ENCODE peak calls at places on chromosomes 12 and 14, in eight cellular contexts. W is fibroblast of lung, C is A549, B is OCI-LY7, O is right lobe of liver, U is tibial artery, I is breast epithelium, N is WERI-Rb-1. A is an unnamed sample.
A peak's percentile ranks its signal among the peaks of the same experiment; 100 is the strongest.

GRCh38 chr12:63968685-63969084 is 124.2 kb downstream of the SRGAP1 start:
- DNase-seq in B (no peak), C (no peak), N (no peak), W (no peak), O (no peak), I (no peak), U (no peak), A (no peak)

GRCh38 chr14:34064349-34064748 is 113.5 kb upstream of the EGLN3 start:
- DNase-seq in N (no peak), C (no peak), O (no peak), B (no peak), I (no peak), W (peak; percentile 83), U (peak; percentile 81), A (no peak)

GRCh38 chr12:42356344-42356743 is 30.4 kb downstream of the PPHLN1 start:
- DNase-seq in U (no peak), N (no peak), I (no peak), O (no peak), B (no peak), W (no peak), C (no peak), A (no peak)

GRCh38 chr14:96455588-96455987 is 46.6 kb upstream of the PAPOLA start:
- DNase-seq in B (no peak), N (no peak), W (no peak), I (no peak), C (no peak), U (no peak), O (no peak), A (no peak)

GRCh38 chr12:55972906-55973597 is 826 bp upstream of the RAB5B start:
- DNase-seq in N (no peak), B (peak; percentile 33), U (no peak), W (peak; percentile 58), O (no peak), C (no peak), I (no peak), A (no peak)

GRCh38 chr12:95462551-95462950 is 11.4 kb upstream of the METAP2 start:
- DNase-seq in O (no peak), B (no peak), N (no peak), C (no peak), U (no peak), I (no peak), W (no peak), A (no peak)

GRCh38 chr12:53172352-53172751 is 8.2 kb upstream of the ZNF740 start:
- DNase-seq in I (peak; percentile 40), U (no peak), N (no peak), O (peak; percentile 31), W (peak; percentile 75), C (no peak), B (no peak), A (peak; percentile 45)

GRCh38 chr12:110233212-110233903 is 47.7 kb upstream of the ATP2A2 start:
- DNase-seq in W (no peak), O (no peak), B (no peak), I (no peak), C (peak; percentile 47), U (no peak), N (no peak), A (no peak)

GRCh38 chr12:52119398-52120254 is 40.1 kb downstream of the SMIM41 start:
- DNase-seq in I (no peak), N (peak; percentile 68), C (peak; percentile 62), U (no peak), B (peak; percentile 91), W (peak; percentile 13), O (peak; percentile 91), A (no peak)

GRCh38 chr12:19575307-19576243 is 136.3 kb downstream of the AEBP2 start:
- DNase-seq in O (peak; percentile 54), I (no peak), N (no peak), B (no peak), W (peak; percentile 84), C (peak; percentile 15), U (no peak), A (no peak)

GRCh38 chr12:116102019-116102418 is 175.5 kb downstream of the MED13L start:
- DNase-seq in B (no peak), I (no peak), N (peak; percentile 13), U (no peak), C (no peak), W (no peak), O (no peak), A (no peak)

GRCh38 chr14:69848903-69849391 is 30.3 kb upstream of the SMOC1 start:
- DNase-seq in C (no peak), B (no peak), O (no peak), N (no peak), I (no peak), U (no peak), W (no peak), A (no peak)

GRCh38 chr14:69848156-69848555 is 31.1 kb upstream of the SMOC1 start:
- DNase-seq in U (no peak), I (no peak), C (no peak), O (no peak), W (no peak), N (no peak), B (no peak), A (no peak)

GRCh38 chr14:69852897-69853296 is 26.3 kb upstream of the SMOC1 start:
- DNase-seq in B (no peak), U (no peak), I (no peak), W (no peak), N (no peak), C (no peak), O (no peak), A (no peak)

GRCh38 chr14:69850736-69851112 is 28.5 kb upstream of the SMOC1 start:
- DNase-seq in C (no peak), W (no peak), B (no peak), I (no peak), U (no peak), N (no peak), O (no peak), A (no peak)

DNA sequence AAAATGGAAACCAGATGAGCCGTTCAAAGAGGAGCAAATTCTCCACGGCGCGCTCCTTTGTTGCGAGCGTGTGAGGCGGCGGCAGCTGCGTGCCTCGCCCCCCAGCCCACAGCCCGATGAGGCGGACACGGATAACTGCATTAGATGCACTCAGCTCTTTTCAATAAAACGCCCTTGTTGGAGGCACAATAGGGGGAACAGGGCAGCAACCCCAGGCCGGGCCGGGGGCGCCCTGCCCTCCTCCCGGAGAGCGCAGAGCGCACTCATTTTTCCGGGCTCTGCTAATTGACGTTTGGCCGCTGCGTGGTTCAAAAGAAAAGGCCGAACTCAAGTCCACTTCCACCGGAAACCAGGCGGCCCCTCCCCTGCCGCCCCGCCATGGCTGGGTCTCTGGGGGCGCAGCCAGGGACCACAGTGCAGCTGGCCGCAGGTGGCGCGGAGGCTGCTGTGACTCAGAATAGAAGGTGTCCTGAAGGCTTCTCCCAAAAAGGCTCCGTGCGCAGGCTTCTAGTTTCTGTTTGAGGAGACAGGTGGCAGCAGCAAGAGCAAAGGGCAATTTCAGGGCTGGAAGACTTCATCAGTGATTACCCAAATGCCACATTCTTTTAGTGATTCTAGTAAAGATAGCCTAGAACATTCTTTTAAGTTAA is 29.0 kb upstream of the SMOC1 start:
- DNase-seq in B (no peak), W (peak; percentile 8), O (peak; percentile 73), I (no peak), U (no peak), C (no peak), N (no peak), A (no peak)
- H3K27ac ChIP-seq in B (no peak overlapping the region), W (no peak overlapping the region), O (peak overlapping the region; percentile 98), I (no peak overlapping the region), U (no peak overlapping the region), C (no peak overlapping the region), N (no peak overlapping the region), A (no peak overlapping the region)

GRCh38 chr12:76879710-76880025 is 849 bp upstream of the CSRP2 start:
- DNase-seq in W (no peak), N (no peak), O (no peak), I (no peak), B (no peak), C (no peak), U (no peak), A (no peak)
- TF ChIP-seq CTCF in W (no peak), N (no peak), O (no peak), I (no peak), B (no peak), C (no peak), U (no peak), A (no peak)

GRCh38 chr12:6955462-6956331 is 4.5 kb downstream of the PTPN6 start:
- DNase-seq in I (no peak), U (no peak), C (no peak), W (no peak), B (no peak), N (no peak), O (no peak), A (no peak)

GRCh38 chr12:6956332-6956727 is 5.2 kb downstream of the PTPN6 start:
- DNase-seq in C (no peak), W (no peak), O (no peak), U (no peak), B (no peak), N (no peak), I (no peak), A (no peak)

GRCh38 chr12:6954316-6954710 is 3.2 kb downstream of the PTPN6 start:
- DNase-seq in C (no peak), W (no peak), U (no peak), I (no peak), N (no peak), B (no peak), O (no peak), A (no peak)

GRCh38 chr12:6953417-6954315 is 2.5 kb downstream of the PTPN6 start:
- DNase-seq in U (no peak), B (peak; percentile 85), C (no peak), O (peak; percentile 63), W (peak; percentile 36), I (no peak), N (no peak), A (no peak)

DNA sequence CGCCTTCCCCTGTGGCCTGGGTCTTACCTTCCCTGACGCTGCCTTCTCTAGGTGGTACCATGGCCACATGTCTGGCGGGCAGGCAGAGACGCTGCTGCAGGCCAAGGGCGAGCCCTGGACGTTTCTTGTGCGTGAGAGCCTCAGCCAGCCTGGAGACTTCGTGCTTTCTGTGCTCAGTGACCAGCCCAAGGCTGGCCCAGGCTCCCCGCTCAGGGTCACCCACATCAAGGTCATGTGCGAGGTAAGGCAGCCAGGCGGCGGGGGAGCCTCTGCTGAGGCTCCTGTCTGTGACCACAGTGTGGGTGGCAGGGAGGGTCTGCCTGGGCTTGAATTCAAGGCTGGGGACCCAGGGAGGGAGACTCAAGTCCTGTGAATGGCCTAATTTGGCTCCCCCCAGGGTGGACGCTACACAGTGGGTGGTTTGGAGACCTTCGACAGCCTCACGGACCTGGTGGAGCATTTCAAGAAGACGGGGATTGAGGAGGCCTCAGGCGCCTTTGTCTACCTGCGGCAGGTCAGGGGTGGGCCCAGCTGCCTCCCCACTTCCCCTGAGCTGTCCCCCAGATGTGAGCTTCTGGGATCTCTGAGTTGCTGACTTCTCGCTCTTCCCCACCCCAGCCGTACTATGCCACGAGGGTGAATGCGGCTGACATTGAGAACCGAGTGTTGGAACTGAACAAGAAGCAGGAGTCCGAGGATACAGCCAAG is 3.8 kb downstream of the PTPN6 start:
- DNase-seq in O (no peak), B (no peak), U (no peak), I (no peak), N (no peak), C (no peak), W (no peak), A (no peak)
- H3K27ac ChIP-seq in O (no peak overlapping the region), B (no peak overlapping the region), U (no peak overlapping the region), I (no peak overlapping the region), N (no peak overlapping the region), C (no peak overlapping the region), W (no peak overlapping the region), A (no peak overlapping the region)

GRCh38 chr14:105021656-105022275 is 883 bp upstream of the CDCA4 start:
- DNase-seq in I (no peak), C (peak; percentile 84), U (no peak), W (peak; percentile 54), N (peak; percentile 85), B (peak; percentile 64), O (no peak), A (no peak)
- TF ChIP-seq CTCF in I (no peak), C (peak; percentile 27), U (no peak), W (no peak), N (peak; percentile 53), B (peak; percentile 80), O (no peak), A (peak; percentile 5)

A was measured in AG04450.